ENCODE peak calls at places on chromosomes 12 and 14, in seven cellular contexts. One of them, this sample, is unnamed.
A peak's percentile ranks its signal among the peaks of the same experiment; 100 is the strongest.

GRCh38 chr12:53345486-53346195 is 9.5 kb upstream of the SP7 start:
- DNase-seq in suprapubic skin: no peak
- DNase-seq in CD4-positive, alpha-beta T cell: no peak
- DNase-seq in neural progenitor cell: no peak
- DNase-seq in heart right ventricle: peak; percentile 73
- DNase-seq in psoas muscle: peak; percentile 78
- DNase-seq in progenitor cell of endocrine pancreas: no peak
- DNase-seq in this sample: no peak

GRCh38 chr12:110555509-110556406 is 27.4 kb downstream of the PPTC7 start:
- DNase-seq in suprapubic skin: no peak
- DNase-seq in CD4-positive, alpha-beta T cell: no peak
- DNase-seq in neural progenitor cell: no peak
- DNase-seq in heart right ventricle: no peak
- DNase-seq in psoas muscle: no peak
- DNase-seq in progenitor cell of endocrine pancreas: no peak
- DNase-seq in this sample: no peak

GRCh38 chr14:52711666-52712065 is 4.7 kb downstream of the PSMC6 start:
- DNase-seq in suprapubic skin: no peak
- DNase-seq in CD4-positive, alpha-beta T cell: no peak
- DNase-seq in neural progenitor cell: no peak
- DNase-seq in heart right ventricle: no peak
- DNase-seq in psoas muscle: no peak
- DNase-seq in progenitor cell of endocrine pancreas: no peak
- DNase-seq in this sample: no peak

GRCh38 chr14:21385170-21385904 is 1.5 kb upstream of the SUPT16H start:
- DNase-seq in suprapubic skin: no peak
- DNase-seq in CD4-positive, alpha-beta T cell: no peak
- DNase-seq in neural progenitor cell: peak; percentile 8
- DNase-seq in heart right ventricle: no peak
- DNase-seq in psoas muscle: no peak
- DNase-seq in progenitor cell of endocrine pancreas: no peak
- DNase-seq in this sample: no peak

GRCh38 chr12:54300732-54301427 is at the start of gene NFE2:
- DNase-seq in suprapubic skin: no peak
- DNase-seq in CD4-positive, alpha-beta T cell: peak; percentile 16
- DNase-seq in neural progenitor cell: peak; percentile 94
- DNase-seq in heart right ventricle: peak; percentile 34
- DNase-seq in psoas muscle: peak; percentile 74
- DNase-seq in progenitor cell of endocrine pancreas: peak; percentile 76
- DNase-seq in this sample: peak; percentile 53

GRCh38 chr12:80018119-80018518 is 81.2 kb upstream of the OTOGL start:
- DNase-seq in suprapubic skin: no peak
- DNase-seq in CD4-positive, alpha-beta T cell: no peak
- DNase-seq in neural progenitor cell: no peak
- DNase-seq in heart right ventricle: no peak
- DNase-seq in psoas muscle: no peak
- DNase-seq in progenitor cell of endocrine pancreas: no peak
- DNase-seq in this sample: no peak

GRCh38 chr14:32938719-32939253 is at the start of gene NPAS3:
- DNase-seq in suprapubic skin: no peak
- DNase-seq in CD4-positive, alpha-beta T cell: no peak
- DNase-seq in neural progenitor cell: peak; percentile 73
- DNase-seq in heart right ventricle: peak; percentile 31
- DNase-seq in psoas muscle: no peak
- DNase-seq in progenitor cell of endocrine pancreas: no peak
- DNase-seq in this sample: no peak

GRCh38 chr12:72872488-72872887 is 600.3 kb downstream of the TRHDE start:
- DNase-seq in suprapubic skin: no peak
- DNase-seq in CD4-positive, alpha-beta T cell: no peak
- DNase-seq in neural progenitor cell: peak; percentile 36
- DNase-seq in heart right ventricle: no peak
- DNase-seq in psoas muscle: no peak
- DNase-seq in progenitor cell of endocrine pancreas: no peak
- DNase-seq in this sample: no peak

GRCh38 chr12:109440851-109441490 is 36.1 kb downstream of the KCTD10 start:
- DNase-seq in suprapubic skin: no peak
- DNase-seq in CD4-positive, alpha-beta T cell: no peak
- DNase-seq in neural progenitor cell: peak; percentile 18
- DNase-seq in heart right ventricle: no peak
- DNase-seq in psoas muscle: no peak
- DNase-seq in progenitor cell of endocrine pancreas: no peak
- DNase-seq in this sample: no peak

GRCh38 chr14:36069535-36069900 is 107.0 kb downstream of the PTCSC3 start:
- DNase-seq in suprapubic skin: no peak
- DNase-seq in CD4-positive, alpha-beta T cell: no peak
- DNase-seq in neural progenitor cell: peak; percentile 71
- DNase-seq in heart right ventricle: no peak
- DNase-seq in psoas muscle: no peak
- DNase-seq in progenitor cell of endocrine pancreas: no peak
- DNase-seq in this sample: peak; percentile 50

GRCh38 chr12:111034911-111035577 is 114.7 kb upstream of the MYL2 start:
- DNase-seq in suprapubic skin: no peak
- DNase-seq in CD4-positive, alpha-beta T cell: no peak
- DNase-seq in neural progenitor cell: peak; percentile 13
- DNase-seq in heart right ventricle: no peak
- DNase-seq in psoas muscle: no peak
- DNase-seq in progenitor cell of endocrine pancreas: peak; percentile 41
- DNase-seq in this sample: peak; percentile 20

GRCh38 chr14:20775043-20775442 is 6.0 kb upstream of the RNASE6 start:
- DNase-seq in suprapubic skin: no peak
- DNase-seq in CD4-positive, alpha-beta T cell: no peak
- DNase-seq in neural progenitor cell: no peak
- DNase-seq in heart right ventricle: no peak
- DNase-seq in psoas muscle: no peak
- DNase-seq in progenitor cell of endocrine pancreas: no peak
- DNase-seq in this sample: no peak

GRCh38 chr12:124758266-124759200 is 105.1 kb downstream of the SCARB1 start:
- DNase-seq in suprapubic skin: no peak
- DNase-seq in CD4-positive, alpha-beta T cell: no peak
- DNase-seq in neural progenitor cell: no peak
- DNase-seq in heart right ventricle: no peak
- DNase-seq in psoas muscle: no peak
- DNase-seq in progenitor cell of endocrine pancreas: no peak
- DNase-seq in this sample: no peak

GRCh38 chr14:21498540-21499526 is 12.3 kb downstream of the METTL3 start:
- DNase-seq in suprapubic skin: no peak
- DNase-seq in CD4-positive, alpha-beta T cell: no peak
- DNase-seq in neural progenitor cell: peak; percentile 85
- DNase-seq in heart right ventricle: no peak
- DNase-seq in psoas muscle: no peak
- DNase-seq in progenitor cell of endocrine pancreas: no peak
- DNase-seq in this sample: peak; percentile 36

GRCh38 chr12:27588786-27589185 is 64.8 kb downstream of the PPFIBP1 start:
- DNase-seq in suprapubic skin: no peak
- DNase-seq in CD4-positive, alpha-beta T cell: no peak
- DNase-seq in neural progenitor cell: no peak
- DNase-seq in heart right ventricle: no peak
- DNase-seq in psoas muscle: no peak
- DNase-seq in progenitor cell of endocrine pancreas: no peak
- DNase-seq in this sample: no peak

GRCh38 chr12:106081606-106082005 is 57.1 kb downstream of the NUAK1 start:
- DNase-seq in suprapubic skin: no peak
- DNase-seq in CD4-positive, alpha-beta T cell: no peak
- DNase-seq in neural progenitor cell: no peak
- DNase-seq in heart right ventricle: no peak
- DNase-seq in psoas muscle: no peak
- DNase-seq in progenitor cell of endocrine pancreas: no peak
- DNase-seq in this sample: no peak

GRCh38 chr12:59651230-59651920 is 55.5 kb downstream of the SLC16A7 start:
- DNase-seq in suprapubic skin: no peak
- DNase-seq in CD4-positive, alpha-beta T cell: no peak
- DNase-seq in neural progenitor cell: no peak
- DNase-seq in heart right ventricle: no peak
- DNase-seq in psoas muscle: no peak
- DNase-seq in progenitor cell of endocrine pancreas: no peak
- DNase-seq in this sample: no peak

GRCh38 chr14:71250347-71250746 is 343.1 kb downstream of the PCNX1 start:
- DNase-seq in suprapubic skin: no peak
- DNase-seq in CD4-positive, alpha-beta T cell: no peak
- DNase-seq in neural progenitor cell: no peak
- DNase-seq in heart right ventricle: no peak
- DNase-seq in psoas muscle: no peak
- DNase-seq in progenitor cell of endocrine pancreas: no peak
- DNase-seq in this sample: no peak

GRCh38 chr14:65926935-65927700 is 514.6 kb downstream of the FUT8 start:
- DNase-seq in suprapubic skin: no peak
- DNase-seq in CD4-positive, alpha-beta T cell: no peak
- DNase-seq in neural progenitor cell: no peak
- DNase-seq in heart right ventricle: no peak
- DNase-seq in psoas muscle: no peak
- DNase-seq in progenitor cell of endocrine pancreas: no peak
- DNase-seq in this sample: no peak
- TF ChIP-seq CTCF in suprapubic skin: no peak
- TF ChIP-seq CTCF in CD4-positive, alpha-beta T cell: no peak
- TF ChIP-seq CTCF in neural progenitor cell: no peak
- TF ChIP-seq CTCF in heart right ventricle: no peak
- TF ChIP-seq CTCF in psoas muscle: no peak
- TF ChIP-seq CTCF in progenitor cell of endocrine pancreas: no peak
- TF ChIP-seq CTCF in this sample: no peak

GRCh38 chr12:11650697-11651281 is 1.3 kb downstream of the ETV6 start:
- DNase-seq in suprapubic skin: no peak
- DNase-seq in CD4-positive, alpha-beta T cell: no peak
- DNase-seq in neural progenitor cell: peak; percentile 33
- DNase-seq in heart right ventricle: no peak
- DNase-seq in psoas muscle: no peak
- DNase-seq in progenitor cell of endocrine pancreas: no peak
- DNase-seq in this sample: no peak
- TF ChIP-seq CTCF in suprapubic skin: no peak
- TF ChIP-seq CTCF in CD4-positive, alpha-beta T cell: no peak
- TF ChIP-seq CTCF in neural progenitor cell: no peak
- TF ChIP-seq CTCF in heart right ventricle: no peak
- TF ChIP-seq CTCF in psoas muscle: no peak
- TF ChIP-seq CTCF in progenitor cell of endocrine pancreas: no peak
- TF ChIP-seq CTCF in this sample: no peak

GRCh38 chr14:103600503-103600902 is 28.5 kb upstream of the KLC1 start:
- DNase-seq in suprapubic skin: no peak
- DNase-seq in CD4-positive, alpha-beta T cell: no peak
- DNase-seq in neural progenitor cell: no peak
- DNase-seq in heart right ventricle: no peak
- DNase-seq in psoas muscle: no peak
- DNase-seq in progenitor cell of endocrine pancreas: no peak
- DNase-seq in this sample: no peak
- TF ChIP-seq CTCF in suprapubic skin: no peak
- TF ChIP-seq CTCF in CD4-positive, alpha-beta T cell: no peak
- TF ChIP-seq CTCF in neural progenitor cell: no peak
- TF ChIP-seq CTCF in heart right ventricle: no peak
- TF ChIP-seq CTCF in psoas muscle: no peak
- TF ChIP-seq CTCF in progenitor cell of endocrine pancreas: no peak
- TF ChIP-seq CTCF in this sample: no peak

GRCh38 chr14:100432652-100433427 is 109.7 kb downstream of the SLC25A47 start:
- DNase-seq in suprapubic skin: no peak
- DNase-seq in CD4-positive, alpha-beta T cell: no peak
- DNase-seq in neural progenitor cell: no peak
- DNase-seq in heart right ventricle: no peak
- DNase-seq in psoas muscle: no peak
- DNase-seq in progenitor cell of endocrine pancreas: no peak
- DNase-seq in this sample: no peak

GRCh38 chr14:100433428-100433814 is 110.3 kb downstream of the SLC25A47 start:
- DNase-seq in suprapubic skin: no peak
- DNase-seq in CD4-positive, alpha-beta T cell: no peak
- DNase-seq in neural progenitor cell: no peak
- DNase-seq in heart right ventricle: no peak
- DNase-seq in psoas muscle: no peak
- DNase-seq in progenitor cell of endocrine pancreas: no peak
- DNase-seq in this sample: no peak

GRCh38 chr14:100435459-100435858 is 112.3 kb downstream of the SLC25A47 start:
- DNase-seq in suprapubic skin: no peak
- DNase-seq in CD4-positive, alpha-beta T cell: no peak
- DNase-seq in neural progenitor cell: no peak
- DNase-seq in heart right ventricle: no peak
- DNase-seq in psoas muscle: no peak
- DNase-seq in progenitor cell of endocrine pancreas: no peak
- DNase-seq in this sample: no peak

GRCh38 chr14:100434911-100435455 is 111.8 kb downstream of the SLC25A47 start:
- DNase-seq in suprapubic skin: no peak
- DNase-seq in CD4-positive, alpha-beta T cell: no peak
- DNase-seq in neural progenitor cell: no peak
- DNase-seq in heart right ventricle: no peak
- DNase-seq in psoas muscle: no peak
- DNase-seq in progenitor cell of endocrine pancreas: no peak
- DNase-seq in this sample: no peak

GRCh38 chr14:100434033-100434601 is 111.0 kb downstream of the SLC25A47 start:
- DNase-seq in suprapubic skin: no peak
- DNase-seq in CD4-positive, alpha-beta T cell: no peak
- DNase-seq in neural progenitor cell: no peak
- DNase-seq in heart right ventricle: no peak
- DNase-seq in psoas muscle: no peak
- DNase-seq in progenitor cell of endocrine pancreas: no peak
- DNase-seq in this sample: no peak
- TF ChIP-seq CTCF in suprapubic skin: no peak
- TF ChIP-seq CTCF in CD4-positive, alpha-beta T cell: no peak
- TF ChIP-seq CTCF in neural progenitor cell: no peak
- TF ChIP-seq CTCF in heart right ventricle: no peak
- TF ChIP-seq CTCF in psoas muscle: no peak
- TF ChIP-seq CTCF in progenitor cell of endocrine pancreas: no peak
- TF ChIP-seq CTCF in this sample: no peak

GRCh38 chr12:48184549-48184922 is 1.1 kb downstream of the CCDC184 start:
- DNase-seq in suprapubic skin: no peak
- DNase-seq in CD4-positive, alpha-beta T cell: no peak
- DNase-seq in neural progenitor cell: peak; percentile 20
- DNase-seq in heart right ventricle: no peak
- DNase-seq in psoas muscle: no peak
- DNase-seq in progenitor cell of endocrine pancreas: no peak
- DNase-seq in this sample: peak; percentile 4

GRCh38 chr12:48183876-48184548 is 568 bp downstream of the CCDC184 start:
- DNase-seq in suprapubic skin: no peak
- DNase-seq in CD4-positive, alpha-beta T cell: no peak
- DNase-seq in neural progenitor cell: peak; percentile 64
- DNase-seq in heart right ventricle: no peak
- DNase-seq in psoas muscle: no peak
- DNase-seq in progenitor cell of endocrine pancreas: no peak
- DNase-seq in this sample: peak; percentile 23

GRCh38 chr12:48182659-48183058 is 785 bp upstream of the CCDC184 start:
- DNase-seq in suprapubic skin: no peak
- DNase-seq in CD4-positive, alpha-beta T cell: no peak
- DNase-seq in neural progenitor cell: no peak
- DNase-seq in heart right ventricle: no peak
- DNase-seq in psoas muscle: no peak
- DNase-seq in progenitor cell of endocrine pancreas: no peak
- DNase-seq in this sample: no peak

GRCh38 chr12:48185181-48185919 is 1.9 kb downstream of the CCDC184 start:
- DNase-seq in suprapubic skin: no peak
- DNase-seq in CD4-positive, alpha-beta T cell: no peak
- DNase-seq in neural progenitor cell: peak; percentile 52
- DNase-seq in heart right ventricle: no peak
- DNase-seq in psoas muscle: no peak
- DNase-seq in progenitor cell of endocrine pancreas: no peak
- DNase-seq in this sample: peak; percentile 28

GRCh38 chr12:48183091-48183875 is at the start of gene CCDC184:
- DNase-seq in suprapubic skin: peak; percentile 69
- DNase-seq in CD4-positive, alpha-beta T cell: peak; percentile 68
- DNase-seq in neural progenitor cell: peak; percentile 94
- DNase-seq in heart right ventricle: peak; percentile 62
- DNase-seq in psoas muscle: peak; percentile 74
- DNase-seq in progenitor cell of endocrine pancreas: peak; percentile 24
- DNase-seq in this sample: peak; percentile 70
- TF ChIP-seq CTCF in suprapubic skin: peak; percentile 45
- TF ChIP-seq CTCF in CD4-positive, alpha-beta T cell: peak; percentile 51
- TF ChIP-seq CTCF in neural progenitor cell: peak; percentile 51
- TF ChIP-seq CTCF in heart right ventricle: no peak
- TF ChIP-seq CTCF in psoas muscle: peak; percentile 17
- TF ChIP-seq CTCF in progenitor cell of endocrine pancreas: peak; percentile 31
- TF ChIP-seq CTCF in this sample: peak; percentile 58

This sample was measured in neural crest cell.